ENCODE peak calls at places on chromosome 3, in nine cellular contexts. Y, Q, L, W, X, O, V, H and K are unnamed samples.

GRCh38 chr3:4853749-4854140 is 125.5 kb upstream of the BHLHE40 start:
- DNase-seq in X (no peak), Y (no peak), O (no peak), H (no peak), L (no peak), W (no peak), V (no peak), Q (no peak), K (no peak)

GRCh38 chr3:61985020-61985419 is 388.3 kb downstream of the FEZF2 start:
- DNase-seq in V (no peak), Q (peak; percentile 76), H (no peak), W (no peak), X (no peak), L (peak; percentile 65), O (no peak), Y (no peak), K (no peak)

GRCh38 chr3:184110316-184110725 is 13.5 kb downstream of the HTR3E start:
- DNase-seq in Y (peak; percentile 51), H (no peak), W (no peak), V (no peak), L (peak; percentile 39), O (peak; percentile 3), X (no peak), Q (peak; percentile 68), K (no peak)

GRCh38 chr3:17891139-17891850 is 148.9 kb upstream of the TBC1D5 start:
- DNase-seq in O (no peak), X (no peak), Q (peak; percentile 61), H (no peak), Y (no peak), V (no peak), W (no peak), L (peak; percentile 68), K (no peak)

GRCh38 chr3:68988740-68989139 is 24.7 kb downstream of the EOGT start:
- DNase-seq in L (peak; percentile 17), W (no peak), V (no peak), X (no peak), H (no peak), O (no peak), Q (peak; percentile 69), Y (no peak), K (no peak)

GRCh38 chr3:69865920-69866679 is 126.8 kb downstream of the MITF start:
- DNase-seq in W (no peak), O (peak; percentile 10), X (no peak), V (no peak), Y (no peak), H (peak; percentile 31), L (no peak), Q (no peak), K (no peak)

GRCh38 chr3:149016669-149017541 is 25.6 kb downstream of the GYG1 start:
- DNase-seq in O (no peak), L (peak; percentile 96), W (no peak), Q (peak; percentile 98), V (no peak), H (no peak), X (no peak), Y (no peak), K (no peak)

GRCh38 chr3:124281453-124282316 is 289.8 kb upstream of the ROPN1 start:
- DNase-seq in Q (peak; percentile 49), Y (no peak), L (peak; percentile 58), W (no peak), X (no peak), V (no peak), O (peak; percentile 57), H (peak; percentile 47), K (no peak)

GRCh38 chr3:123935830-123936229 is 25.2 kb downstream of the CCDC14 start:
- DNase-seq in L (no peak), W (no peak), H (peak; percentile 22), O (no peak), Y (no peak), V (no peak), X (no peak), Q (no peak), K (no peak)

GRCh38 chr3:160638184-160638583 is 38.8 kb upstream of the ARL14 start:
- DNase-seq in L (no peak), X (no peak), Y (no peak), O (no peak), H (no peak), W (no peak), V (no peak), Q (no peak), K (no peak)

GRCh38 chr3:152243301-152243711 is 25.4 kb upstream of the MBNL1 start:
- DNase-seq in L (no peak), V (no peak), Y (no peak), Q (no peak), O (no peak), X (no peak), H (no peak), W (no peak), K (no peak)

GRCh38 chr3:48891606-48892005 is 7.1 kb downstream of the SLC25A20 start:
- DNase-seq in H (no peak), O (no peak), W (no peak), L (no peak), Y (no peak), Q (no peak), X (no peak), V (no peak), K (no peak)

GRCh38 chr3:139939681-139940190 is 4.8 kb downstream of the CLSTN2 start:
- DNase-seq in Q (no peak), V (no peak), X (no peak), L (no peak), Y (no peak), H (no peak), O (no peak), W (no peak), K (no peak)

GRCh38 chr3:169240786-169241486 is 422.6 kb downstream of the MECOM start:
- DNase-seq in Q (no peak), L (no peak), H (no peak), O (no peak), X (no peak), Y (no peak), W (no peak), V (no peak), K (no peak)

GRCh38 chr3:134186391-134186790 is 64.3 kb downstream of the RYK start:
- DNase-seq in Y (no peak), V (no peak), O (no peak), W (no peak), L (no peak), Q (no peak), H (no peak), X (no peak), K (no peak)

GRCh38 chr3:53243165-53243564 is 12.7 kb downstream of the TKT start:
- DNase-seq in O (no peak), L (peak; percentile 74), X (no peak), V (peak; percentile 57), Y (no peak), Q (peak; percentile 65), W (no peak), H (peak; percentile 47), K (no peak)

GRCh38 chr3:48039487-48040190 is 23.4 kb upstream of the MAP4 start:
- DNase-seq in Q (peak; percentile 90), Y (peak; percentile 74), W (no peak), H (no peak), V (no peak), L (peak; percentile 92), O (peak; percentile 50), X (no peak), K (no peak)

GRCh38 chr3:42908675-42909074 is 2.7 kb downstream of the ZNF662 start:
- DNase-seq in W (no peak), L (no peak), Q (no peak), O (no peak), V (no peak), H (no peak), X (no peak), Y (no peak), K (no peak)

GRCh38 chr3:42904076-42904475 is 1.9 kb upstream of the ZNF662 start:
- DNase-seq in Q (no peak), V (no peak), L (no peak), X (no peak), Y (no peak), O (no peak), H (no peak), W (no peak), K (no peak)

GRCh38 chr3:42905740-42906084 is 230 bp upstream of the ZNF662 start:
- DNase-seq in Q (no peak), W (no peak), H (no peak), X (no peak), O (no peak), Y (no peak), L (no peak), V (no peak), K (no peak)

GRCh38 chr3:42906085-42906904 is at the start of gene ZNF662:
- DNase-seq in W (peak; percentile 50), H (peak; percentile 88), X (no peak), O (no peak), V (no peak), L (peak; percentile 65), Y (no peak), Q (peak; percentile 30), K (no peak)

GRCh38 chr3:42906905-42907183 is 902 bp downstream of the ZNF662 start:
- DNase-seq in H (no peak), Y (no peak), X (no peak), V (no peak), Q (no peak), W (no peak), L (no peak), O (peak; percentile 61), K (no peak)
- H3K9me3 ChIP-seq in H (no peaks in the 10 kb centered on the region), Y (no peaks in the 10 kb centered on the region), X (no peaks in the 10 kb centered on the region), V (no peaks in the 10 kb centered on the region), Q (no peaks in the 10 kb centered on the region), W (no peaks in the 10 kb centered on the region), L (no peaks in the 10 kb centered on the region), O (no peaks in the 10 kb centered on the region), K (no peaks in the 10 kb centered on the region)

GRCh38 chr3:128745742-128746141 is 19.8 kb downstream of the RAB7A start:
- DNase-seq in Y (no peak), V (no peak), O (no peak), L (no peak), H (no peak), X (no peak), W (no peak), Q (no peak), K (no peak)
- H3K9me3 ChIP-seq in Y (no peaks in the 10 kb centered on the region), V (no peaks in the 10 kb centered on the region), O (no peaks in the 10 kb centered on the region), L (no peaks in the 10 kb centered on the region), H (no peaks in the 10 kb centered on the region), X (no peaks in the 10 kb centered on the region), W (no peaks in the 10 kb centered on the region), Q (no peaks in the 10 kb centered on the region), K (no peaks in the 10 kb centered on the region)

DNA sequence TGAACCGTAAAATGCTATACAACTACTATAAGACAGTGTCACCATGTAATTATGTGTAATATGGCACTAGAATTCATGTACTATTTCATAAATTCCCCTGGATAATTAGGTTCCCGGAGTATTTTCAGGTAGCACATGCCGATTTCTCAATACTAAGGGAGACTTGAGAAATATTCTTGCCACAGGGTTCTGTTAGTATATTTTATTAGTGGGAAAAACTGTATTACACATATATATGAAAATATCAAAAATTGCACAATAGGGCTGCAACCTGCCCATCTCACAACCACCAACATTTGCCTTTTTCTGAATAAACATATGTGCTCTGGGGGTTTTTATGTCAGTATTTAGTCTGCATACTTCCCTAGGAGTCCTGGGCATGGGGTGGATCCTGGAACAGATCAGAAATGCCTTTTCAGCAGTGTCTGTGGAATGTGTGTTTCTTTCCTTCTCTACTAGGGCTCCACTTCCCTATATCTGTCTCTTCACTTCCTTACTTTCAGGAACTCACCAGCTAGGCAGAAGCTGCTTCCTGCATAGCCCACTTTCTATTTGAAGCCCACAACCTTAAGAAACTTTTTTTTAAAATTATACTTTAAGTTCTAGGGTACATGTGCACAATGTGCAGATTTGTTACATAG is 87.5 kb downstream of the RPL39L start:
- DNase-seq in X (no peak), O (no peak), Q (no peak), V (no peak), Y (no peak), W (no peak), L (no peak), H (no peak), K (no peak)
- H3K9me3 ChIP-seq in X (no peaks in the 10 kb centered on the region), O (no peaks in the 10 kb centered on the region), Q (no peaks in the 10 kb centered on the region), V (peaks cover 17% of the 10 kb centered on the region), Y (no peaks in the 10 kb centered on the region), W (no peaks in the 10 kb centered on the region), L (no peaks in the 10 kb centered on the region), H (no peaks in the 10 kb centered on the region), K (no peaks in the 10 kb centered on the region)

GRCh38 chr3:193418576-193419373 is 40.2 kb upstream of the ATP13A5 start:
- DNase-seq in O (no peak), Q (no peak), L (no peak), X (no peak), W (no peak), V (no peak), H (no peak), Y (no peak), K (no peak)
- H3K9me3 ChIP-seq in O (peaks cover 18% of the 10 kb centered on the region), Q (no peaks in the 10 kb centered on the region), L (no peaks in the 10 kb centered on the region), X (peaks cover 4% of the 10 kb centered on the region), W (no peaks in the 10 kb centered on the region), V (no peaks in the 10 kb centered on the region), H (no peaks in the 10 kb centered on the region), Y (no peaks in the 10 kb centered on the region), K (peaks cover 5% of the 10 kb centered on the region)